ENCODE peak calls at places on chromosomes 4 and X, in eight cellular contexts. One of them, this sample, is unnamed.

GRCh38 chrX:13263560-13264251 is 56.1 kb downstream of the ATXN3L start:
- DNase-seq in cardiac fibroblast: no peak
- DNase-seq in body of pancreas: no peak
- DNase-seq in IMR-90: no peak
- DNase-seq in Calu3: no peak
- DNase-seq in fibroblast of pulmonary artery: no peak
- DNase-seq in fibroblast of lung: no peak
- DNase-seq in HFF-Myc: no peak
- DNase-seq in this sample: no peak

GRCh38 chr4:100421356-100421978 is 96.4 kb downstream of the EMCN start:
- DNase-seq in cardiac fibroblast: peak
- DNase-seq in HFF-Myc: peak
- DNase-seq in Calu3: no peak
- DNase-seq in body of pancreas: no peak
- DNase-seq in IMR-90: peak
- DNase-seq in fibroblast of lung: peak
- DNase-seq in fibroblast of pulmonary artery: peak
- DNase-seq in this sample: no peak

GRCh38 chrX:24026403-24026801 is 584 bp downstream of the KLHL15 start:
- DNase-seq in body of pancreas: no peak
- DNase-seq in Calu3: no peak
- DNase-seq in fibroblast of lung: peak
- DNase-seq in cardiac fibroblast: peak
- DNase-seq in IMR-90: no peak
- DNase-seq in HFF-Myc: no peak
- DNase-seq in fibroblast of pulmonary artery: peak
- DNase-seq in this sample: no peak

GRCh38 chr4:169621754-169622481 is 1.5 kb downstream of the CLCN3 start:
- DNase-seq in fibroblast of lung: peak
- DNase-seq in body of pancreas: no peak
- DNase-seq in Calu3: no peak
- DNase-seq in cardiac fibroblast: peak
- DNase-seq in IMR-90: peak
- DNase-seq in fibroblast of pulmonary artery: peak
- DNase-seq in HFF-Myc: no peak
- DNase-seq in this sample: peak

GRCh38 chrX:22122510-22122909 is 90.4 kb downstream of the PHEX start:
- DNase-seq in Calu3: no peak
- DNase-seq in IMR-90: peak
- DNase-seq in cardiac fibroblast: peak
- DNase-seq in fibroblast of pulmonary artery: peak
- DNase-seq in HFF-Myc: no peak
- DNase-seq in fibroblast of lung: peak
- DNase-seq in body of pancreas: peak
- DNase-seq in this sample: no peak

GRCh38 chr4:138310991-138311390 is 68.8 kb upstream of the SLC7A11 start:
- DNase-seq in cardiac fibroblast: peak
- DNase-seq in body of pancreas: no peak
- DNase-seq in HFF-Myc: no peak
- DNase-seq in Calu3: no peak
- DNase-seq in IMR-90: peak
- DNase-seq in fibroblast of lung: peak
- DNase-seq in fibroblast of pulmonary artery: peak
- DNase-seq in this sample: no peak

GRCh38 chr4:82217986-82218715 is 155.6 kb downstream of the HNRNPD start:
- DNase-seq in Calu3: peak
- DNase-seq in IMR-90: no peak
- DNase-seq in fibroblast of lung: no peak
- DNase-seq in HFF-Myc: no peak
- DNase-seq in cardiac fibroblast: peak
- DNase-seq in body of pancreas: no peak
- DNase-seq in fibroblast of pulmonary artery: peak
- DNase-seq in this sample: no peak

GRCh38 chrX:16712116-16712824 is at the start of gene CTPS2:
- DNase-seq in body of pancreas: peak
- DNase-seq in fibroblast of pulmonary artery: peak
- DNase-seq in Calu3: peak
- DNase-seq in IMR-90: peak
- DNase-seq in fibroblast of lung: peak
- DNase-seq in cardiac fibroblast: peak
- DNase-seq in HFF-Myc: peak
- DNase-seq in this sample: no peak

GRCh38 chr4:95077864-95078263 is 320.1 kb downstream of the BMPR1B start:
- DNase-seq in IMR-90: peak
- DNase-seq in fibroblast of pulmonary artery: no peak
- DNase-seq in HFF-Myc: no peak
- DNase-seq in body of pancreas: no peak
- DNase-seq in Calu3: no peak
- DNase-seq in fibroblast of lung: peak
- DNase-seq in cardiac fibroblast: no peak
- DNase-seq in this sample: no peak

GRCh38 chr4:150828159-150828558 is 186.9 kb downstream of the LRBA start:
- DNase-seq in body of pancreas: no peak
- DNase-seq in fibroblast of pulmonary artery: no peak
- DNase-seq in Calu3: no peak
- DNase-seq in HFF-Myc: no peak
- DNase-seq in cardiac fibroblast: no peak
- DNase-seq in IMR-90: no peak
- DNase-seq in fibroblast of lung: no peak
- DNase-seq in this sample: no peak

GRCh38 chrX:123976671-123977316 is 15.3 kb downstream of the STAG2 start:
- DNase-seq in IMR-90: peak
- DNase-seq in cardiac fibroblast: peak
- DNase-seq in HFF-Myc: no peak
- DNase-seq in fibroblast of lung: peak
- DNase-seq in Calu3: no peak
- DNase-seq in body of pancreas: no peak
- DNase-seq in fibroblast of pulmonary artery: peak
- DNase-seq in this sample: no peak

GRCh38 chr4:59643682-59644081 is 1556.4 kb upstream of the ADGRL3 start:
- DNase-seq in IMR-90: no peak
- DNase-seq in fibroblast of lung: no peak
- DNase-seq in cardiac fibroblast: no peak
- DNase-seq in HFF-Myc: no peak
- DNase-seq in body of pancreas: no peak
- DNase-seq in Calu3: no peak
- DNase-seq in fibroblast of pulmonary artery: no peak
- DNase-seq in this sample: no peak

GRCh38 chrX:11351375-11352295 is 58.4 kb downstream of the AMELX start:
- DNase-seq in fibroblast of lung: peak
- DNase-seq in IMR-90: peak
- DNase-seq in HFF-Myc: peak
- DNase-seq in cardiac fibroblast: peak
- DNase-seq in body of pancreas: peak
- DNase-seq in Calu3: no peak
- DNase-seq in fibroblast of pulmonary artery: peak
- DNase-seq in this sample: no peak

GRCh38 chrX:378443-378842 is 8.3 kb downstream of the PPP2R3B start:
- DNase-seq in body of pancreas: no peak
- DNase-seq in IMR-90: no peak
- DNase-seq in fibroblast of pulmonary artery: no peak
- DNase-seq in cardiac fibroblast: no peak
- DNase-seq in Calu3: no peak
- DNase-seq in HFF-Myc: no peak
- DNase-seq in fibroblast of lung: no peak
- DNase-seq in this sample: no peak

GRCh38 chr4:158169931-158170690 is 2.7 kb downstream of the GASK1B start:
- DNase-seq in cardiac fibroblast: peak
- DNase-seq in HFF-Myc: no peak
- DNase-seq in fibroblast of pulmonary artery: peak
- DNase-seq in IMR-90: peak
- DNase-seq in body of pancreas: no peak
- DNase-seq in Calu3: no peak
- DNase-seq in fibroblast of lung: peak
- DNase-seq in this sample: no peak

GRCh38 chr4:185872747-185873380 is 60.9 kb upstream of the SORBS2 start:
- DNase-seq in IMR-90: peak
- DNase-seq in HFF-Myc: no peak
- DNase-seq in cardiac fibroblast: no peak
- DNase-seq in Calu3: no peak
- DNase-seq in fibroblast of lung: no peak
- DNase-seq in fibroblast of pulmonary artery: no peak
- DNase-seq in body of pancreas: no peak
- DNase-seq in this sample: no peak

DNA sequence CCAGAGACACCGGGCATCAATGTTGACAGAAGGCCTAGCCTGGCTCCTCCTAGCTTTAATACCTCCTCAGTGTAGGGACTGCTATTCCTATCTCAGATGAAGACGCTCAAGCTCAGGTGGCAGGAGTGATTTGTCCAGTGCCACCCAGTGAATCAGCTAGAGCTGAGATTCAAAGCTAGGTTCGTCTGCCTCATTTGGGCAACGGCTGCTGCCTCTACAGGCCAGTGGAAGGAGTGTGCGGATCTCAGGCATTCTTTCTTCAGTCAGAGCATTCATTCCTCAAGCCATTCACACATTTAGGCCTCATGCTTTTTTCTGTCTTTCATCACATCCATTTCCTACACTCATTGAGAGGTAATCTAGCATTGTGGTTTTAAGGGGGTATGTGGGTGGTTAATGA is 7.3 kb downstream of the TSR2 start:
- DNase-seq in cardiac fibroblast: peak
- DNase-seq in body of pancreas: no peak
- DNase-seq in fibroblast of pulmonary artery: peak
- DNase-seq in Calu3: no peak
- DNase-seq in IMR-90: no peak
- DNase-seq in HFF-Myc: no peak
- DNase-seq in fibroblast of lung: peak
- DNase-seq in this sample: no peak
- TF ChIP-seq CTCF in cardiac fibroblast: no peak
- TF ChIP-seq CTCF in body of pancreas: no peak
- TF ChIP-seq CTCF in fibroblast of pulmonary artery: peak
- TF ChIP-seq CTCF in Calu3: no peak
- TF ChIP-seq CTCF in IMR-90: peak
- TF ChIP-seq CTCF in HFF-Myc: no peak
- TF ChIP-seq CTCF in fibroblast of lung: peak
- TF ChIP-seq CTCF in this sample: peak

DNA sequence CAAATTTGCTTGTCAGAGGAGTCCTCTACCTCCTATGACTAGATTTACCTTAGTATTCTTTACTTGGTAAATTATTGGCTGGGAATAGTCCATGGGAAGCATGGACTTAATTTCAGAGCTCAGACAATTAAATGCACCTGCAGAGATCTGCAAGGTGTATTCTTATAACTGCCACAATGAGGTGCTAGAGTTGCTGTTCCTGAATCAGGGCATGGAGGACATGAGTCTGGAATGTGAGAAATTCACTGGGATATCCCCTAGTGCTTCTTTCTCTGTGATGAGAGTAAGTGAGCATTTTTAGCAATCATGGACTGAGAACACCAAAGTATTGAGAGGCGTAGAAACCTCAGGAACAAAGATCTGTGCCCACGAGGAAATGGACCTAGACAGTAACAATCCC is 32.9 kb upstream of the GRID2 start:
- DNase-seq in IMR-90: no peak
- DNase-seq in Calu3: no peak
- DNase-seq in HFF-Myc: no peak
- DNase-seq in cardiac fibroblast: no peak
- DNase-seq in fibroblast of lung: no peak
- DNase-seq in body of pancreas: no peak
- DNase-seq in fibroblast of pulmonary artery: peak
- DNase-seq in this sample: no peak
- TF ChIP-seq CTCF in IMR-90: peak
- TF ChIP-seq CTCF in Calu3: no peak
- TF ChIP-seq CTCF in HFF-Myc: no peak
- TF ChIP-seq CTCF in cardiac fibroblast: no peak
- TF ChIP-seq CTCF in fibroblast of lung: no peak
- TF ChIP-seq CTCF in body of pancreas: no peak
- TF ChIP-seq CTCF in fibroblast of pulmonary artery: no peak
- TF ChIP-seq CTCF in this sample: no peak

DNA sequence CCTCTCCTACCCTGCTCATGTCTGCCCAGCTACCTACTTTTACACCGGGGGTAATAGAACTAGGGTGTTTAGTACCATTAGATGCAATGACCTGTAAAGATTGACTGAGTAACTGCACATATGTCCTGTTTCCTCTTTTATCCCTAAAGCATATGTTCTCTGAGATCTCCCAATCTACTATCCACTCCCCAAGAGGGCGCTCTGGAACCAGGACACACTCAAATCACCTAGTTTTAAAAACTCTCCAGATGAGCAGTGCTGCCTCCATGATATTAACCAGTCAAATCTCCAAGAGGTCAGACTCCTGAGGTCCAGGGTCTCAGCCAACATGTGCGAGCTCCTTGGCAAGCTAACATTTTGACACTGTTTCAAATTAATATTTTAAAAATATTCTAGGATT is 87.0 kb upstream of the TSPAN5 start:
- DNase-seq in cardiac fibroblast: peak
- DNase-seq in IMR-90: peak
- DNase-seq in HFF-Myc: no peak
- DNase-seq in Calu3: no peak
- DNase-seq in fibroblast of lung: peak
- DNase-seq in body of pancreas: no peak
- DNase-seq in fibroblast of pulmonary artery: peak
- DNase-seq in this sample: no peak
- TF ChIP-seq CTCF in cardiac fibroblast: peak
- TF ChIP-seq CTCF in IMR-90: peak
- TF ChIP-seq CTCF in HFF-Myc: peak
- TF ChIP-seq CTCF in Calu3: no peak
- TF ChIP-seq CTCF in fibroblast of lung: peak
- TF ChIP-seq CTCF in body of pancreas: no peak
- TF ChIP-seq CTCF in fibroblast of pulmonary artery: peak
- TF ChIP-seq CTCF in this sample: peak

GRCh38 chrX:74343970-74344622 is 40.1 kb downstream of the ZCCHC13 start:
- DNase-seq in cardiac fibroblast: peak
- DNase-seq in HFF-Myc: peak
- DNase-seq in fibroblast of pulmonary artery: peak
- DNase-seq in Calu3: peak
- DNase-seq in IMR-90: peak
- DNase-seq in fibroblast of lung: peak
- DNase-seq in body of pancreas: peak
- DNase-seq in this sample: peak
- TF ChIP-seq CTCF in cardiac fibroblast: peak
- TF ChIP-seq CTCF in HFF-Myc: peak
- TF ChIP-seq CTCF in fibroblast of pulmonary artery: peak
- TF ChIP-seq CTCF in Calu3: peak
- TF ChIP-seq CTCF in IMR-90: peak
- TF ChIP-seq CTCF in fibroblast of lung: peak
- TF ChIP-seq CTCF in body of pancreas: peak
- TF ChIP-seq CTCF in this sample: peak

DNA sequence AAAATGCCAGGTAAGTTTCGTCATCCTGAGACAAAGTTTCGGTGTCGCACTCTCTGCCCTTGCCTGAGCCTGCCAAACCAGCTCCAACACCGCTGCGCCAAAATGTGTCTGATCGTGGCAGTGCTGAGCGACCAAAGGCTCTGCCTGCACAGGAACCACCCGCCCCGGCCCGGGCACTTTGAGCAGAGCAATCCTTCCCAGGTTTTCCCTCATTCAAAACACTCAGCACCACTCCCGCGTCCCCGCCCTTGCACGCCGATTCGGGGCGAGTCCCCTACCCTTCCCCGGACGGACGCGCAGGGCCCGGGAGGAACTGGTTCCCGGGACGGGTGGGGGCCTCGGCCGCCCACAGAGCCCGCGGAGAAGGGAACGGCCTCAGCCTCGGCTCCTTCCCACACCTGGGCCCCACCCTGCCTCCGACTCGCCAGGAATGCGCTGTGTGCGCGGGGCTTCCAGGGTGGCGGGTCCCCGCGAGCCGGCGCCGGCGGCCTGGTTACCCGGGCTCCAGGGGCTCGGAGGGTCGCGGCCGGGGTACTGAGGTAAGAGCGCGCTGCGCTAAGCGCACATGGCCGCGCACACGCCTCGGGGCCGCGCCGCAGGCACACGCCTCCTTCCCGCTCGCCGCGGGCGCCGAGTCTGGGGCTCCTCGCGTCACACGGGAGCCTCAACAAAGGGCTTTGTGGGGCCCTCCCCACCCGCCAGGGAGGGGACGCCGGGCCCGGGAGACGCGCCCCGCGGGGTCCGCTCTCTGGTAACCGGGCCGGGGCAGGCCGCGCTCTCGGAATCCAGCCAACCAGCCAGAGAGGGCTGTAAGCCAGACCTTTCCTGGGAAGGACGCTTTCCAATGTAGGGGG is at the start of gene C4orf36:
- DNase-seq in body of pancreas: peak
- DNase-seq in IMR-90: peak
- DNase-seq in fibroblast of pulmonary artery: peak
- DNase-seq in fibroblast of lung: peak
- DNase-seq in cardiac fibroblast: peak
- DNase-seq in Calu3: peak
- DNase-seq in HFF-Myc: no peak
- DNase-seq in this sample: no peak
- TF ChIP-seq CTCF in body of pancreas: no peak
- TF ChIP-seq CTCF in IMR-90: no peak
- TF ChIP-seq CTCF in fibroblast of pulmonary artery: no peak
- TF ChIP-seq CTCF in fibroblast of lung: no peak
- TF ChIP-seq CTCF in cardiac fibroblast: no peak
- TF ChIP-seq CTCF in Calu3: no peak
- TF ChIP-seq CTCF in HFF-Myc: no peak
- TF ChIP-seq CTCF in this sample: no peak